ENCODE peak calls at places on chromosomes 3 and 15, in ten cellular contexts. One of them, this sample, is unnamed.

GRCh38 chr3:47542614-47543173 is 29.2 kb upstream of the ELP6 start:
- DNase-seq in neural progenitor cell: no peak
- DNase-seq in amygdala: peak
- DNase-seq in activated CD4-positive, alpha-beta T cell treated with anti-CD3 and anti-CD28 coated beads, Interleukin-2, amount 10 ng/mL, durations not matched to agents 7 days and 5 days: no peak
- DNase-seq in EL: no peak
- DNase-seq in tibial artery: peak
- DNase-seq in stimulated activated CD4-positive, alpha-beta T cell treated with anti-CD3 and anti-CD28 coated beads, Interleukin-2, amount 100 ng/mL, for 48 hours: no peak
- DNase-seq in MM.1S: no peak
- DNase-seq in NCI-H2081 treated with DMSO at 0.1 percent for 48 hours: no peak
- DNase-seq in neuronal stem cell: no peak
- DNase-seq in this sample: peak

GRCh38 chr3:83938491-83938890 is 1020.3 kb upstream of the CADM2 start:
- DNase-seq in neural progenitor cell: no peak
- DNase-seq in amygdala: no peak
- DNase-seq in activated CD4-positive, alpha-beta T cell treated with anti-CD3 and anti-CD28 coated beads, Interleukin-2, amount 10 ng/mL, durations not matched to agents 7 days and 5 days: no peak
- DNase-seq in EL: no peak
- DNase-seq in tibial artery: no peak
- DNase-seq in stimulated activated CD4-positive, alpha-beta T cell treated with anti-CD3 and anti-CD28 coated beads, Interleukin-2, amount 100 ng/mL, for 48 hours: no peak
- DNase-seq in MM.1S: no peak
- DNase-seq in NCI-H2081 treated with DMSO at 0.1 percent for 48 hours: no peak
- DNase-seq in neuronal stem cell: no peak
- DNase-seq in this sample: no peak

GRCh38 chr3:39158138-39158715 is 4.8 kb upstream of the CSRNP1 start:
- DNase-seq in neural progenitor cell: peak
- DNase-seq in amygdala: no peak
- DNase-seq in activated CD4-positive, alpha-beta T cell treated with anti-CD3 and anti-CD28 coated beads, Interleukin-2, amount 10 ng/mL, durations not matched to agents 7 days and 5 days: no peak
- DNase-seq in EL: no peak
- DNase-seq in tibial artery: no peak
- DNase-seq in stimulated activated CD4-positive, alpha-beta T cell treated with anti-CD3 and anti-CD28 coated beads, Interleukin-2, amount 100 ng/mL, for 48 hours: no peak
- DNase-seq in MM.1S: no peak
- DNase-seq in NCI-H2081 treated with DMSO at 0.1 percent for 48 hours: no peak
- DNase-seq in neuronal stem cell: peak
- DNase-seq in this sample: no peak

GRCh38 chr3:84008623-84009022 is 950.2 kb upstream of the CADM2 start:
- DNase-seq in neural progenitor cell: no peak
- DNase-seq in amygdala: no peak
- DNase-seq in activated CD4-positive, alpha-beta T cell treated with anti-CD3 and anti-CD28 coated beads, Interleukin-2, amount 10 ng/mL, durations not matched to agents 7 days and 5 days: no peak
- DNase-seq in EL: no peak
- DNase-seq in tibial artery: no peak
- DNase-seq in stimulated activated CD4-positive, alpha-beta T cell treated with anti-CD3 and anti-CD28 coated beads, Interleukin-2, amount 100 ng/mL, for 48 hours: no peak
- DNase-seq in MM.1S: no peak
- DNase-seq in NCI-H2081 treated with DMSO at 0.1 percent for 48 hours: no peak
- DNase-seq in neuronal stem cell: no peak
- DNase-seq in this sample: no peak

GRCh38 chr3:167304077-167304476 is 76.0 kb downstream of the ZBBX start:
- DNase-seq in neural progenitor cell: peak
- DNase-seq in amygdala: no peak
- DNase-seq in activated CD4-positive, alpha-beta T cell treated with anti-CD3 and anti-CD28 coated beads, Interleukin-2, amount 10 ng/mL, durations not matched to agents 7 days and 5 days: no peak
- DNase-seq in EL: no peak
- DNase-seq in tibial artery: no peak
- DNase-seq in stimulated activated CD4-positive, alpha-beta T cell treated with anti-CD3 and anti-CD28 coated beads, Interleukin-2, amount 100 ng/mL, for 48 hours: no peak
- DNase-seq in MM.1S: no peak
- DNase-seq in NCI-H2081 treated with DMSO at 0.1 percent for 48 hours: no peak
- DNase-seq in neuronal stem cell: no peak
- DNase-seq in this sample: no peak

GRCh38 chr15:83066034-83066760 is 855 bp downstream of the BTBD1 start:
- DNase-seq in neural progenitor cell: peak
- DNase-seq in amygdala: no peak
- DNase-seq in activated CD4-positive, alpha-beta T cell treated with anti-CD3 and anti-CD28 coated beads, Interleukin-2, amount 10 ng/mL, durations not matched to agents 7 days and 5 days: no peak
- DNase-seq in EL: peak
- DNase-seq in tibial artery: no peak
- DNase-seq in stimulated activated CD4-positive, alpha-beta T cell treated with anti-CD3 and anti-CD28 coated beads, Interleukin-2, amount 100 ng/mL, for 48 hours: no peak
- DNase-seq in MM.1S: no peak
- DNase-seq in NCI-H2081 treated with DMSO at 0.1 percent for 48 hours: no peak
- DNase-seq in neuronal stem cell: peak
- DNase-seq in this sample: no peak

GRCh38 chr3:1007890-1008289 is 84.9 kb upstream of the CNTN6 start:
- DNase-seq in neural progenitor cell: no peak
- DNase-seq in amygdala: no peak
- DNase-seq in activated CD4-positive, alpha-beta T cell treated with anti-CD3 and anti-CD28 coated beads, Interleukin-2, amount 10 ng/mL, durations not matched to agents 7 days and 5 days: no peak
- DNase-seq in EL: no peak
- DNase-seq in tibial artery: no peak
- DNase-seq in stimulated activated CD4-positive, alpha-beta T cell treated with anti-CD3 and anti-CD28 coated beads, Interleukin-2, amount 100 ng/mL, for 48 hours: no peak
- DNase-seq in MM.1S: no peak
- DNase-seq in NCI-H2081 treated with DMSO at 0.1 percent for 48 hours: no peak
- DNase-seq in neuronal stem cell: no peak
- DNase-seq in this sample: no peak

GRCh38 chr3:123053107-123053506 is 13.7 kb upstream of the PDIA5 start:
- DNase-seq in neural progenitor cell: no peak
- DNase-seq in amygdala: no peak
- DNase-seq in activated CD4-positive, alpha-beta T cell treated with anti-CD3 and anti-CD28 coated beads, Interleukin-2, amount 10 ng/mL, durations not matched to agents 7 days and 5 days: no peak
- DNase-seq in EL: no peak
- DNase-seq in tibial artery: no peak
- DNase-seq in stimulated activated CD4-positive, alpha-beta T cell treated with anti-CD3 and anti-CD28 coated beads, Interleukin-2, amount 100 ng/mL, for 48 hours: no peak
- DNase-seq in MM.1S: no peak
- DNase-seq in NCI-H2081 treated with DMSO at 0.1 percent for 48 hours: no peak
- DNase-seq in neuronal stem cell: no peak
- DNase-seq in this sample: no peak

GRCh38 chr3:106729481-106729880 is 647.8 kb upstream of the CCDC54 start:
- DNase-seq in neural progenitor cell: no peak
- DNase-seq in amygdala: no peak
- DNase-seq in activated CD4-positive, alpha-beta T cell treated with anti-CD3 and anti-CD28 coated beads, Interleukin-2, amount 10 ng/mL, durations not matched to agents 7 days and 5 days: no peak
- DNase-seq in EL: no peak
- DNase-seq in tibial artery: no peak
- DNase-seq in stimulated activated CD4-positive, alpha-beta T cell treated with anti-CD3 and anti-CD28 coated beads, Interleukin-2, amount 100 ng/mL, for 48 hours: no peak
- DNase-seq in MM.1S: no peak
- DNase-seq in NCI-H2081 treated with DMSO at 0.1 percent for 48 hours: no peak
- DNase-seq in neuronal stem cell: no peak
- DNase-seq in this sample: no peak

GRCh38 chr3:77254967-77255831 is 215.3 kb downstream of the ROBO2 start:
- DNase-seq in neural progenitor cell: peak
- DNase-seq in amygdala: no peak
- DNase-seq in activated CD4-positive, alpha-beta T cell treated with anti-CD3 and anti-CD28 coated beads, Interleukin-2, amount 10 ng/mL, durations not matched to agents 7 days and 5 days: peak
- DNase-seq in EL: peak
- DNase-seq in tibial artery: no peak
- DNase-seq in stimulated activated CD4-positive, alpha-beta T cell treated with anti-CD3 and anti-CD28 coated beads, Interleukin-2, amount 100 ng/mL, for 48 hours: no peak
- DNase-seq in MM.1S: peak
- DNase-seq in NCI-H2081 treated with DMSO at 0.1 percent for 48 hours: peak
- DNase-seq in neuronal stem cell: peak
- DNase-seq in this sample: peak

GRCh38 chr3:70982700-70983140 is 600.8 kb downstream of the FOXP1 start:
- DNase-seq in neural progenitor cell: peak
- DNase-seq in amygdala: peak
- DNase-seq in activated CD4-positive, alpha-beta T cell treated with anti-CD3 and anti-CD28 coated beads, Interleukin-2, amount 10 ng/mL, durations not matched to agents 7 days and 5 days: no peak
- DNase-seq in EL: peak
- DNase-seq in tibial artery: peak
- DNase-seq in stimulated activated CD4-positive, alpha-beta T cell treated with anti-CD3 and anti-CD28 coated beads, Interleukin-2, amount 100 ng/mL, for 48 hours: no peak
- DNase-seq in MM.1S: peak
- DNase-seq in NCI-H2081 treated with DMSO at 0.1 percent for 48 hours: no peak
- DNase-seq in neuronal stem cell: no peak
- DNase-seq in this sample: peak

GRCh38 chr3:51379301-51379700 is 5.8 kb upstream of the MANF start:
- DNase-seq in neural progenitor cell: no peak
- DNase-seq in amygdala: no peak
- DNase-seq in activated CD4-positive, alpha-beta T cell treated with anti-CD3 and anti-CD28 coated beads, Interleukin-2, amount 10 ng/mL, durations not matched to agents 7 days and 5 days: no peak
- DNase-seq in EL: no peak
- DNase-seq in tibial artery: no peak
- DNase-seq in stimulated activated CD4-positive, alpha-beta T cell treated with anti-CD3 and anti-CD28 coated beads, Interleukin-2, amount 100 ng/mL, for 48 hours: no peak
- DNase-seq in MM.1S: no peak
- DNase-seq in NCI-H2081 treated with DMSO at 0.1 percent for 48 hours: no peak
- DNase-seq in neuronal stem cell: no peak
- DNase-seq in this sample: no peak

GRCh38 chr3:55362206-55362960 is 124.7 kb downstream of the WNT5A start:
- DNase-seq in neural progenitor cell: no peak
- DNase-seq in amygdala: no peak
- DNase-seq in activated CD4-positive, alpha-beta T cell treated with anti-CD3 and anti-CD28 coated beads, Interleukin-2, amount 10 ng/mL, durations not matched to agents 7 days and 5 days: no peak
- DNase-seq in EL: peak
- DNase-seq in tibial artery: no peak
- DNase-seq in stimulated activated CD4-positive, alpha-beta T cell treated with anti-CD3 and anti-CD28 coated beads, Interleukin-2, amount 100 ng/mL, for 48 hours: no peak
- DNase-seq in MM.1S: no peak
- DNase-seq in NCI-H2081 treated with DMSO at 0.1 percent for 48 hours: no peak
- DNase-seq in neuronal stem cell: no peak
- DNase-seq in this sample: peak

GRCh38 chr3:62373215-62373614 is at the start of gene FEZF2:
- DNase-seq in neural progenitor cell: peak
- DNase-seq in amygdala: peak
- DNase-seq in activated CD4-positive, alpha-beta T cell treated with anti-CD3 and anti-CD28 coated beads, Interleukin-2, amount 10 ng/mL, durations not matched to agents 7 days and 5 days: no peak
- DNase-seq in EL: no peak
- DNase-seq in tibial artery: no peak
- DNase-seq in stimulated activated CD4-positive, alpha-beta T cell treated with anti-CD3 and anti-CD28 coated beads, Interleukin-2, amount 100 ng/mL, for 48 hours: no peak
- DNase-seq in MM.1S: no peak
- DNase-seq in NCI-H2081 treated with DMSO at 0.1 percent for 48 hours: no peak
- DNase-seq in neuronal stem cell: no peak
- DNase-seq in this sample: no peak

GRCh38 chr3:132622148-132622547 is 25.1 kb downstream of the ACKR4 start:
- DNase-seq in neural progenitor cell: no peak
- DNase-seq in amygdala: no peak
- DNase-seq in activated CD4-positive, alpha-beta T cell treated with anti-CD3 and anti-CD28 coated beads, Interleukin-2, amount 10 ng/mL, durations not matched to agents 7 days and 5 days: no peak
- DNase-seq in EL: no peak
- DNase-seq in tibial artery: no peak
- DNase-seq in stimulated activated CD4-positive, alpha-beta T cell treated with anti-CD3 and anti-CD28 coated beads, Interleukin-2, amount 100 ng/mL, for 48 hours: no peak
- DNase-seq in MM.1S: no peak
- DNase-seq in NCI-H2081 treated with DMSO at 0.1 percent for 48 hours: no peak
- DNase-seq in neuronal stem cell: no peak
- DNase-seq in this sample: no peak